ENCODE peak calls at places on chromosomes 4 and X, in eight cellular contexts. G is CD8-positive, alpha-beta memory T cell; C is astrocyte; Q is CD4-positive, CD25-positive, alpha-beta regulatory T cell; P is left ventricle myocardium inferior; H is mammary epithelial cell; L is GM23248; F is heart right ventricle. Z is an unnamed sample.
A peak's percentile ranks its signal among the peaks of the same experiment; 100 is the strongest.

GRCh38 chr4:32929738-32930688 is 2209.8 kb downstream of the PCDH7 start:
- DNase-seq in F (no peak), H (no peak), C (no peak), G (no peak), Q (no peak), L (no peak), P (no peak), Z (no peak)

GRCh38 chr4:112910109-112910736 is 139.2 kb upstream of the ANK2 start:
- DNase-seq in H (no peak), C (peak; percentile 60), F (no peak), L (peak; percentile 70), P (no peak), Q (no peak), G (no peak), Z (no peak)

GRCh38 chr4:12724520-12724919 is 759.6 kb downstream of the RAB28 start:
- DNase-seq in G (no peak), C (no peak), H (no peak), P (no peak), L (peak; percentile 19), F (no peak), Q (no peak), Z (no peak)

GRCh38 chr4:1207157-1207470 is 34.7 kb upstream of the SPON2 start:
- DNase-seq in H (no peak), F (peak; percentile 14), L (no peak), P (peak; percentile 16), G (no peak), Q (no peak), C (no peak), Z (no peak)

GRCh38 chr4:157115613-157116340 is 39.8 kb downstream of the GLRB start:
- DNase-seq in G (no peak), H (peak; percentile 66), P (no peak), F (no peak), C (peak; percentile 84), Q (no peak), L (peak; percentile 81), Z (no peak)

GRCh38 chr4:38055566-38055965 is 95.4 kb downstream of the PTTG2 start:
- DNase-seq in L (no peak), H (no peak), C (no peak), G (no peak), F (no peak), P (no peak), Q (no peak), Z (no peak)

GRCh38 chr4:2843909-2844584 is 403 bp downstream of the ADD1 start:
- DNase-seq in Q (no peak), P (peak; percentile 61), F (peak; percentile 63), C (no peak), G (no peak), L (peak; percentile 67), H (peak; percentile 30), Z (no peak)

GRCh38 chr4:137677851-137678250 is 145.6 kb upstream of the PCDH18 start:
- DNase-seq in P (no peak), F (no peak), C (peak; percentile 75), H (no peak), G (no peak), Q (no peak), L (peak; percentile 90), Z (no peak)

GRCh38 chrX:10574663-10575062 is 45.7 kb downstream of the MID1 start:
- DNase-seq in L (peak; percentile 65), P (no peak), Q (no peak), F (no peak), H (peak; percentile 57), C (peak; percentile 37), G (no peak), Z (no peak)

GRCh38 chrX:150849996-150850720 is 48.3 kb downstream of the CD99L2 start:
- DNase-seq in G (no peak), H (peak; percentile 33), Q (no peak), F (no peak), L (peak; percentile 6), C (no peak), P (no peak), Z (no peak)

GRCh38 chr4:79466621-79467020 is 58.6 kb upstream of the GK2 start:
- DNase-seq in P (no peak), H (no peak), Q (no peak), G (no peak), F (no peak), C (no peak), L (peak; percentile 71), Z (no peak)

GRCh38 chr4:100907465-100908454 is 389.9 kb upstream of the EMCN start:
- DNase-seq in P (no peak), H (peak; percentile 23), L (peak; percentile 32), F (no peak), G (no peak), C (peak; percentile 2), Q (no peak), Z (no peak)

GRCh38 chr4:139282375-139283075 is 2.5 kb upstream of the MGARP start:
- DNase-seq in G (no peak), L (peak; percentile 55), H (no peak), Q (no peak), P (no peak), C (peak; percentile 82), F (no peak), Z (no peak)

GRCh38 chrX:42175843-42176242 is 252.5 kb upstream of the CASK start:
- DNase-seq in C (no peak), F (no peak), L (no peak), P (no peak), G (no peak), Q (no peak), H (no peak), Z (no peak)

GRCh38 chrX:40698851-40699250 is 36.5 kb downstream of the MED14 start:
- DNase-seq in F (no peak), L (no peak), G (no peak), C (no peak), Q (no peak), H (no peak), P (no peak), Z (no peak)

GRCh38 chr4:37825943-37826281 is 574 bp upstream of the PGM2 start:
- DNase-seq in P (no peak), F (no peak), C (no peak), H (peak; percentile 12), Q (no peak), G (no peak), L (no peak), Z (no peak)

GRCh38 chr4:81506731-81507130 is 35.0 kb upstream of the RASGEF1B start:
- DNase-seq in L (no peak), H (no peak), P (no peak), C (no peak), F (no peak), G (no peak), Q (no peak), Z (no peak)

GRCh38 chr4:81504685-81505598 is 33.2 kb upstream of the RASGEF1B start:
- DNase-seq in P (peak; percentile 65), H (no peak), C (no peak), F (peak; percentile 48), G (peak; percentile 60), Q (peak; percentile 61), L (peak; percentile 50), Z (peak; percentile 80)

GRCh38 chr4:81508786-81509574 is 37.3 kb upstream of the RASGEF1B start:
- DNase-seq in L (no peak), H (no peak), C (no peak), P (no peak), Q (no peak), F (no peak), G (no peak), Z (no peak)

GRCh38 chr4:81509822-81510221 is 38.1 kb upstream of the RASGEF1B start:
- DNase-seq in P (no peak), L (no peak), C (no peak), Q (no peak), H (no peak), G (no peak), F (no peak), Z (no peak)

GRCh38 chr4:81507530-81507929 is 35.8 kb upstream of the RASGEF1B start:
- DNase-seq in G (no peak), C (no peak), H (no peak), Q (no peak), L (no peak), P (no peak), F (no peak), Z (no peak)
- H3K4me1 ChIP-seq in G (peaks cover 18% of the 10 kb centered on the region), C (no peaks in the 10 kb centered on the region), H (no peaks in the 10 kb centered on the region), Q (peaks cover 9% of the 10 kb centered on the region), L (no peaks in the 10 kb centered on the region), P (peaks cover 13% of the 10 kb centered on the region), F (peaks cover 12% of the 10 kb centered on the region), Z (no peaks in the 10 kb centered on the region)

GRCh38 chr4:39825741-39826231 is 127.8 kb downstream of the UBE2K start:
- DNase-seq in F (no peak), G (no peak), C (peak; percentile 66), P (no peak), L (peak; percentile 50), Q (no peak), H (no peak), Z (no peak)
- H3K36me3 ChIP-seq in F (peaks cover 68% of the 10 kb centered on the region), G (peaks cover 14% of the 10 kb centered on the region), C (peaks cover 18% of the 10 kb centered on the region), P (peaks cover 48% of the 10 kb centered on the region), L (peaks cover 16% of the 10 kb centered on the region), Q (peaks cover 49% of the 10 kb centered on the region), H (peaks cover 8% of the 10 kb centered on the region), Z (peaks cover 11% of the 10 kb centered on the region)

GRCh38 chr4:159248383-159249178 is 145.7 kb downstream of the RAPGEF2 start:
- DNase-seq in Q (no peak), F (no peak), L (peak; percentile 83), C (peak; percentile 56), G (no peak), H (no peak), P (no peak), Z (no peak)
- H3K4me3 ChIP-seq in Q (peak overlapping the region; percentile 29), F (peak overlapping the region; percentile 29), L (peak overlapping the region; percentile 62), C (peak overlapping the region; percentile 2), G (no peak overlapping the region), H (no peak overlapping the region), P (peak overlapping the region; percentile 59), Z (no peak overlapping the region)

DNA sequence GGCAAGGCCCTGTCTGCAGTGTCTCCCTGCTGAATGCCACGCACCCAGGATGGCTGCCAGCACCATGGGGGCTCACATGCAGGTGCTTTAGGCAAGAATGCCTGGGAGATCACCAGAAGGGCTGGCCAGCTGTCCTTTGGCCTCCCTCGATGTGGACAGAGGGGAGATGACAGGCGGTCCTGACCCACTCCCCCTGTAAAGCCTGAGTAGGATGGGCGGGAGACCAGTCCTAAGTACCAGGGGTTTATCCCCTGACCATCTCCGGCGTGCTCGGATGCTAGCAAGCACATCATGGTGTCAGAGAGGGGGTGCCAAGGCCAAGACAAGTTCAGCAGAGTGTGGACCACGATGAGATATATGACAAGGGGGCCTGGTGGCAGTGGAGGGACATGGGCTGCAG is 5.3 kb downstream of the PDZD4 start:
- DNase-seq in G (no peak), H (no peak), P (no peak), C (no peak), Q (no peak), L (no peak), F (no peak), Z (no peak)
- H3K4me1 ChIP-seq in G (peaks cover 37% of the 10 kb centered on the region), H (no peaks in the 10 kb centered on the region), P (peaks cover 9% of the 10 kb centered on the region), C (peaks cover 5% of the 10 kb centered on the region), Q (peaks cover 19% of the 10 kb centered on the region), L (no peaks in the 10 kb centered on the region), F (peaks cover 8% of the 10 kb centered on the region), Z (peaks cover 4% of the 10 kb centered on the region)

GRCh38 chrX:155871934-155872333 is 9.2 kb upstream of the VAMP7 start:
- DNase-seq in H (no peak), C (no peak), L (no peak), P (no peak), F (no peak), Q (no peak), G (no peak), Z (no peak)
- H3K36me3 ChIP-seq in H (no peaks in the 10 kb centered on the region), C (no peaks in the 10 kb centered on the region), L (no peaks in the 10 kb centered on the region), P (no peaks in the 10 kb centered on the region), F (no peaks in the 10 kb centered on the region), Q (no peaks in the 10 kb centered on the region), G (no peaks in the 10 kb centered on the region), Z (no peaks in the 10 kb centered on the region)